ENCODE peak calls at places on chromosomes 12 and 14, in nine cellular contexts. K is fibroblast of pulmonary artery, H is AG09309, O is mammary epithelial cell, X is breast epithelium, F is endothelial cell, U is progenitor cell of endocrine pancreas, S is AG09319, E is astrocyte of the spinal cord. T is an unnamed sample.

GRCh38 chr14:96979611-96980074 is 182.5 kb downstream of the VRK1 start:
- DNase-seq in S (no peak), U (no peak), O (no peak), X (no peak), E (no peak), F (no peak), K (no peak), H (no peak), T (no peak)

GRCh38 chr14:60220917-60221316 is 28.1 kb upstream of the PPM1A start:
- DNase-seq in O (no peak), U (no peak), K (no peak), S (no peak), X (no peak), H (no peak), F (no peak), E (no peak), T (no peak)

GRCh38 chr12:46677749-46678148 is 148.0 kb downstream of the SLC38A4 start:
- DNase-seq in O (peak; percentile 61), E (peak; percentile 55), F (no peak), S (no peak), U (no peak), H (no peak), K (peak; percentile 73), X (no peak), T (no peak)

GRCh38 chr14:103816991-103817390 is 30.4 kb downstream of the PPP1R13B start:
- DNase-seq in E (no peak), S (no peak), U (no peak), X (no peak), F (no peak), H (no peak), O (no peak), K (no peak), T (no peak)

GRCh38 chr12:108922918-108923317 is 43.0 kb downstream of the DAO start:
- DNase-seq in S (no peak), H (no peak), O (no peak), X (no peak), K (no peak), E (no peak), U (no peak), F (no peak), T (no peak)

GRCh38 chr14:99595034-99595433 is 9.0 kb downstream of the CCDC85C start:
- DNase-seq in E (no peak), K (no peak), F (no peak), U (no peak), O (no peak), H (no peak), X (no peak), S (no peak), T (peak; percentile 74)

GRCh38 chr14:98580131-98580678 is 691.8 kb downstream of the BCL11B start:
- DNase-seq in S (no peak), F (peak; percentile 29), X (no peak), U (peak; percentile 17), H (no peak), O (peak; percentile 39), E (peak; percentile 0), K (no peak), T (no peak)

GRCh38 chr14:55701638-55702037 is 121.6 kb downstream of the KTN1 start:
- DNase-seq in X (no peak), E (peak; percentile 43), K (peak; percentile 16), U (no peak), F (no peak), H (no peak), O (peak; percentile 82), S (no peak), T (peak; percentile 44)

GRCh38 chr14:93035917-93036651 is 79.6 kb downstream of the ITPK1 start:
- DNase-seq in H (no peak), K (peak; percentile 74), F (no peak), E (peak; percentile 9), X (no peak), O (peak; percentile 38), U (no peak), S (no peak), T (no peak)

GRCh38 chr12:33752854-33753253 is 269.4 kb upstream of the ALG10 start:
- DNase-seq in O (peak; percentile 71), H (no peak), X (no peak), U (no peak), F (no peak), K (no peak), S (no peak), E (no peak), T (no peak)

DNA sequence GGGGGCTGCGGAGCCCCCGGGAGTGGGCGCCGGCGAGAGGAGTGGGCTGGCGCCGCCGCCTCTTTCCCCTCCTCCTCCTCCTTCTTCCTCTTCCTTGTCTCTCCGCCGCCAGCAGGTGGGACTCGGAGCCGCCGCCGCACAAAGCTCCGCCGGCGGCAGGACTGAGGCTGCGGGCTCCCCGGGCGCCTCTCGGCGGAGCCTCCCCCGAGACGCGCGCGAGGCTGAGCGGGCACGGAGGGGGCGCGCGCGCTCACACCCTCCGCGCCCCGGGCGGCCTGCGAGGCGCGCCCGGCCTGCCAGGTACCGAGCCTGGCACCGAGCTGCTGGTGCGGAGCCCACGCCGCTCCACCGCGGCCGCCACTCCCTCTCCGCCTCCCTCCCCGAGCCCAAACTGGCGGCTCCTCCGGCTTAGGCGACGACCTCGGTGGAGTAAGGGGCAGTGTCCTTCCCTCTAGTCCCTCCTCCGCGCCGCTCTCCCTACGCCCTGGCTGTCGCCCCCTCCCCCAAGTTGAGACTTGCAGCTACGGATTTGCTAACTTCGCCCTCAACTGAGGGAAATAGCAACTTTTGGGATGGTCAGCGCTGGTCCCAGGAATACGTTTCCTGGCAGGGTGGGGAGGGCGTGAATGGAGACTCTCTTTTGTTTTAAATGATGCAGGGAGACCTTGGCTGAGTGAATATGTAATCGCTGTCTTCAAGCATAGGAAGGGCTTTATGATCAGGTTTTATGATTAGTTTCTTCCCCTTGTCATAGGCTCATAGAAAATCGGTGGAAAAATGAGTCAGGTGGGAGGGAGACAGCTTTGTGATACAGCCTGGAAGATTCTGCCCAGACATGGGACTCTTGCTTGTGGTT is 199.5 kb upstream of the CAND1 start:
- DNase-seq in U (peak; percentile 41), E (peak; percentile 18), H (no peak), K (no peak), F (peak; percentile 57), O (peak; percentile 47), X (no peak), S (no peak), T (peak; percentile 49)
- TF ChIP-seq CTCF in U (peak; percentile 31), E (no peak), H (no peak), K (no peak), F (no peak), O (no peak), X (no peak), S (no peak), T (no peak)

GRCh38 chr14:63493246-63493645 is 49.9 kb downstream of the PPP2R5E start:
- DNase-seq in H (no peak), F (no peak), S (no peak), K (peak; percentile 28), U (no peak), O (peak; percentile 27), X (no peak), E (no peak), T (peak; percentile 41)
- TF ChIP-seq CTCF in H (peak; percentile 24), F (no peak), S (peak; percentile 3), K (peak; percentile 13), U (no peak), O (no peak), X (no peak), E (peak; percentile 19), T (no peak)

GRCh38 chr14:69059658-69060648 is 80.9 kb upstream of the ACTN1 start:
- DNase-seq in E (peak; percentile 96), X (no peak), O (peak; percentile 17), K (peak; percentile 96), H (peak; percentile 93), F (no peak), U (no peak), S (no peak), T (no peak)
- TF ChIP-seq CTCF in E (peak; percentile 3), X (no peak), O (no peak), K (peak; percentile 21), H (peak; percentile 8), F (no peak), U (no peak), S (no peak), T (no peak)

DNA sequence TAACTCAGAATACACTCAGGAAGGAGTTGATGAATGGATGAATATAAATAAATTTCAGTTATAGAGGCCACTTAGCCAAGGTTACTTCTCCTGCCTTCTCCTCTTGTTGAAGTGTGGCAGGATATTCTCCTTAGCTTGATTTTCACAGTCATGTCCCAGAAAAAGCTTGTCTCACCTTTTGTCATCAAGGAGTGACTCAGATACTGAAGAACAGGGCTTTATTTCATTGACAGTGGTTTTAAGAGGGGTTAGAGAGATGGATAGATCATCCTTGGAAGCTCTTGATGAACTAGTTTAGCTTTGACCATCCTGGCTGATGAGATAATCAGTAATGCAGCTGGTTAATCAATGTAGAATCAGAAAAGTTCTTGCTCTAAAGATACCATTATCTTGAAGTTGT is 35.0 kb upstream of the CFAP54 start:
- DNase-seq in U (no peak), S (no peak), K (no peak), X (no peak), E (no peak), O (peak; percentile 71), H (no peak), F (no peak), T (no peak)
- TF ChIP-seq CTCF in U (no peak), S (no peak), K (no peak), X (no peak), E (no peak), O (no peak), H (no peak), F (no peak), T (no peak)

GRCh38 chr14:23362200-23362599 is 2.8 kb downstream of the EFS start:
- DNase-seq in O (no peak), X (no peak), F (no peak), E (peak; percentile 14), S (no peak), U (no peak), H (no peak), K (no peak), T (no peak)
- TF ChIP-seq CTCF in O (no peak), X (no peak), F (no peak), E (peak; percentile 31), S (peak; percentile 24), U (no peak), H (peak; percentile 35), K (peak; percentile 13), T (no peak)